ENCODE peak calls at places on chromosomes 11 and 22, in seven cellular contexts. One of them, this sample, is unnamed.

GRCh38 chr11:73236879-73237278 is 18.8 kb downstream of the P2RY2 start:
- DNase-seq in neural progenitor cell: peak; percentile 70
- DNase-seq in fibroblast of mammary gland: peak; percentile 44
- DNase-seq in fibroblast of lung: peak; percentile 19
- DNase-seq in brain microvascular endothelial cell: no peak
- DNase-seq in stomach: peak; percentile 61
- DNase-seq in astrocyte of the spinal cord: no peak
- DNase-seq in this sample: no peak

GRCh38 chr22:41021655-41022454 is 70.5 kb upstream of the EP300 start:
- DNase-seq in neural progenitor cell: peak; percentile 76
- DNase-seq in fibroblast of mammary gland: peak; percentile 44
- DNase-seq in fibroblast of lung: peak; percentile 68
- DNase-seq in brain microvascular endothelial cell: no peak
- DNase-seq in stomach: peak; percentile 69
- DNase-seq in astrocyte of the spinal cord: peak; percentile 56
- DNase-seq in this sample: peak; percentile 86

GRCh38 chr22:25840162-25840561 is 98.2 kb downstream of the MYO18B start:
- DNase-seq in neural progenitor cell: no peak
- DNase-seq in fibroblast of mammary gland: no peak
- DNase-seq in fibroblast of lung: no peak
- DNase-seq in brain microvascular endothelial cell: no peak
- DNase-seq in stomach: no peak
- DNase-seq in astrocyte of the spinal cord: no peak
- DNase-seq in this sample: no peak

GRCh38 chr11:118674094-118674460 is 5.4 kb downstream of the TREH start:
- DNase-seq in neural progenitor cell: no peak
- DNase-seq in fibroblast of mammary gland: no peak
- DNase-seq in fibroblast of lung: no peak
- DNase-seq in brain microvascular endothelial cell: no peak
- DNase-seq in stomach: no peak
- DNase-seq in astrocyte of the spinal cord: no peak
- DNase-seq in this sample: no peak

GRCh38 chr22:39453765-39454378 is 2.9 kb upstream of the MGAT3 start:
- DNase-seq in neural progenitor cell: peak; percentile 75
- DNase-seq in fibroblast of mammary gland: no peak
- DNase-seq in fibroblast of lung: peak; percentile 27
- DNase-seq in brain microvascular endothelial cell: no peak
- DNase-seq in stomach: no peak
- DNase-seq in astrocyte of the spinal cord: no peak
- DNase-seq in this sample: no peak

GRCh38 chr11:10893713-10894112 is 35.9 kb upstream of the ZBED5 start:
- DNase-seq in neural progenitor cell: no peak
- DNase-seq in fibroblast of mammary gland: peak; percentile 86
- DNase-seq in fibroblast of lung: peak; percentile 96
- DNase-seq in brain microvascular endothelial cell: peak; percentile 45
- DNase-seq in stomach: no peak
- DNase-seq in astrocyte of the spinal cord: peak; percentile 62
- DNase-seq in this sample: no peak

GRCh38 chr11:63023851-63024648 is 8.4 kb upstream of the SLC22A8 start:
- DNase-seq in neural progenitor cell: peak; percentile 89
- DNase-seq in fibroblast of mammary gland: peak; percentile 61
- DNase-seq in fibroblast of lung: peak; percentile 70
- DNase-seq in brain microvascular endothelial cell: peak; percentile 80
- DNase-seq in stomach: peak; percentile 93
- DNase-seq in astrocyte of the spinal cord: peak; percentile 69
- DNase-seq in this sample: peak; percentile 79

GRCh38 chr11:84129961-84130576 is 843.9 kb upstream of the CCDC90B start:
- DNase-seq in neural progenitor cell: no peak
- DNase-seq in fibroblast of mammary gland: no peak
- DNase-seq in fibroblast of lung: no peak
- DNase-seq in brain microvascular endothelial cell: no peak
- DNase-seq in stomach: no peak
- DNase-seq in astrocyte of the spinal cord: no peak
- DNase-seq in this sample: no peak

GRCh38 chr11:120564573-120565301 is 53.2 kb downstream of the GRIK4 start:
- DNase-seq in neural progenitor cell: peak; percentile 74
- DNase-seq in fibroblast of mammary gland: peak; percentile 56
- DNase-seq in fibroblast of lung: peak; percentile 31
- DNase-seq in brain microvascular endothelial cell: peak; percentile 67
- DNase-seq in stomach: no peak
- DNase-seq in astrocyte of the spinal cord: peak; percentile 25
- DNase-seq in this sample: peak; percentile 21

GRCh38 chr11:2208691-2209369 is 37.2 kb upstream of the TH start:
- DNase-seq in neural progenitor cell: peak; percentile 32
- DNase-seq in fibroblast of mammary gland: no peak
- DNase-seq in fibroblast of lung: no peak
- DNase-seq in brain microvascular endothelial cell: no peak
- DNase-seq in stomach: peak; percentile 85
- DNase-seq in astrocyte of the spinal cord: no peak
- DNase-seq in this sample: peak; percentile 69

GRCh38 chr11:35276396-35276795 is 137.4 kb downstream of the CD44 start:
- DNase-seq in neural progenitor cell: no peak
- DNase-seq in fibroblast of mammary gland: peak; percentile 46
- DNase-seq in fibroblast of lung: no peak
- DNase-seq in brain microvascular endothelial cell: no peak
- DNase-seq in stomach: peak; percentile 33
- DNase-seq in astrocyte of the spinal cord: peak; percentile 13
- DNase-seq in this sample: peak; percentile 32

GRCh38 chr11:112320668-112321067 is 60.0 kb upstream of the PLET1 start:
- DNase-seq in neural progenitor cell: no peak
- DNase-seq in fibroblast of mammary gland: peak; percentile 86
- DNase-seq in fibroblast of lung: peak; percentile 89
- DNase-seq in brain microvascular endothelial cell: peak; percentile 93
- DNase-seq in stomach: peak; percentile 71
- DNase-seq in astrocyte of the spinal cord: peak; percentile 90
- DNase-seq in this sample: peak; percentile 38

GRCh38 chr11:67372993-67373915 is at the start of gene CLCF1:
- DNase-seq in neural progenitor cell: peak; percentile 85
- DNase-seq in fibroblast of mammary gland: peak; percentile 85
- DNase-seq in fibroblast of lung: peak; percentile 79
- DNase-seq in brain microvascular endothelial cell: peak; percentile 80
- DNase-seq in stomach: peak; percentile 73
- DNase-seq in astrocyte of the spinal cord: peak; percentile 91
- DNase-seq in this sample: peak; percentile 86

GRCh38 chr22:31122196-31122531 is 602 bp upstream of the INPP5J start:
- DNase-seq in neural progenitor cell: no peak
- DNase-seq in fibroblast of mammary gland: no peak
- DNase-seq in fibroblast of lung: no peak
- DNase-seq in brain microvascular endothelial cell: no peak
- DNase-seq in stomach: no peak
- DNase-seq in astrocyte of the spinal cord: no peak
- DNase-seq in this sample: no peak

GRCh38 chr11:24585192-24585591 is 88.3 kb downstream of the LUZP2 start:
- DNase-seq in neural progenitor cell: no peak
- DNase-seq in fibroblast of mammary gland: no peak
- DNase-seq in fibroblast of lung: peak; percentile 12
- DNase-seq in brain microvascular endothelial cell: no peak
- DNase-seq in stomach: no peak
- DNase-seq in astrocyte of the spinal cord: peak; percentile 32
- DNase-seq in this sample: no peak

GRCh38 chr11:46669606-46670243 is 30.7 kb downstream of the ARHGAP1 start:
- DNase-seq in neural progenitor cell: peak; percentile 18
- DNase-seq in fibroblast of mammary gland: no peak
- DNase-seq in fibroblast of lung: no peak
- DNase-seq in brain microvascular endothelial cell: no peak
- DNase-seq in stomach: peak; percentile 16
- DNase-seq in astrocyte of the spinal cord: no peak
- DNase-seq in this sample: no peak

GRCh38 chr11:44243633-44244343 is 66.2 kb downstream of the ALX4 start:
- DNase-seq in neural progenitor cell: peak; percentile 85
- DNase-seq in fibroblast of mammary gland: peak; percentile 30
- DNase-seq in fibroblast of lung: peak; percentile 34
- DNase-seq in brain microvascular endothelial cell: peak; percentile 36
- DNase-seq in stomach: no peak
- DNase-seq in astrocyte of the spinal cord: peak; percentile 50
- DNase-seq in this sample: no peak

GRCh38 chr11:73200256-73200655 is 17.8 kb upstream of the P2RY2 start:
- DNase-seq in neural progenitor cell: peak; percentile 42
- DNase-seq in fibroblast of mammary gland: no peak
- DNase-seq in fibroblast of lung: no peak
- DNase-seq in brain microvascular endothelial cell: no peak
- DNase-seq in stomach: no peak
- DNase-seq in astrocyte of the spinal cord: no peak
- DNase-seq in this sample: no peak

GRCh38 chr11:20112291-20113146 is 47.8 kb downstream of the DBX1 start:
- DNase-seq in neural progenitor cell: no peak
- DNase-seq in fibroblast of mammary gland: peak; percentile 98
- DNase-seq in fibroblast of lung: peak; percentile 95
- DNase-seq in brain microvascular endothelial cell: peak; percentile 92
- DNase-seq in stomach: peak; percentile 79
- DNase-seq in astrocyte of the spinal cord: peak; percentile 98
- DNase-seq in this sample: peak; percentile 83

GRCh38 chr11:132610216-132610615 is 922.1 kb downstream of the OPCML start:
- DNase-seq in neural progenitor cell: no peak
- DNase-seq in fibroblast of mammary gland: peak; percentile 3
- DNase-seq in fibroblast of lung: peak; percentile 87
- DNase-seq in brain microvascular endothelial cell: no peak
- DNase-seq in stomach: no peak
- DNase-seq in astrocyte of the spinal cord: peak; percentile 41
- DNase-seq in this sample: no peak

GRCh38 chr11:71202966-71203365 is 49.4 kb downstream of the SHANK2 start:
- DNase-seq in neural progenitor cell: no peak
- DNase-seq in fibroblast of mammary gland: no peak
- DNase-seq in fibroblast of lung: no peak
- DNase-seq in brain microvascular endothelial cell: no peak
- DNase-seq in stomach: no peak
- DNase-seq in astrocyte of the spinal cord: no peak
- DNase-seq in this sample: no peak

GRCh38 chr11:58301576-58301975 is 33.5 kb upstream of the OR10W1 start:
- DNase-seq in neural progenitor cell: no peak
- DNase-seq in fibroblast of mammary gland: peak; percentile 72
- DNase-seq in fibroblast of lung: peak; percentile 19
- DNase-seq in brain microvascular endothelial cell: peak; percentile 75
- DNase-seq in stomach: no peak
- DNase-seq in astrocyte of the spinal cord: peak; percentile 47
- DNase-seq in this sample: no peak

GRCh38 chr11:45852712-45853101 is 5.4 kb downstream of the CRY2 start:
- DNase-seq in neural progenitor cell: no peak
- DNase-seq in fibroblast of mammary gland: no peak
- DNase-seq in fibroblast of lung: no peak
- DNase-seq in brain microvascular endothelial cell: no peak
- DNase-seq in stomach: no peak
- DNase-seq in astrocyte of the spinal cord: no peak
- DNase-seq in this sample: no peak

GRCh38 chr22:44701824-44702478 is at the start of gene PRR5:
- DNase-seq in neural progenitor cell: peak; percentile 89
- DNase-seq in fibroblast of mammary gland: peak; percentile 74
- DNase-seq in fibroblast of lung: peak; percentile 79
- DNase-seq in brain microvascular endothelial cell: peak; percentile 45
- DNase-seq in stomach: peak; percentile 87
- DNase-seq in astrocyte of the spinal cord: peak; percentile 61
- DNase-seq in this sample: peak; percentile 82

GRCh38 chr11:83044958-83045712 is 26.6 kb downstream of the RAB30 start:
- DNase-seq in neural progenitor cell: no peak
- DNase-seq in fibroblast of mammary gland: peak; percentile 81
- DNase-seq in fibroblast of lung: peak; percentile 68
- DNase-seq in brain microvascular endothelial cell: peak; percentile 91
- DNase-seq in stomach: no peak
- DNase-seq in astrocyte of the spinal cord: peak; percentile 75
- DNase-seq in this sample: no peak

GRCh38 chr11:117144477-117145392 is 648 bp downstream of the PAFAH1B2 start:
- DNase-seq in neural progenitor cell: peak; percentile 78
- DNase-seq in fibroblast of mammary gland: peak; percentile 73
- DNase-seq in fibroblast of lung: peak; percentile 73
- DNase-seq in brain microvascular endothelial cell: peak; percentile 77
- DNase-seq in stomach: peak; percentile 57
- DNase-seq in astrocyte of the spinal cord: peak; percentile 65
- DNase-seq in this sample: peak; percentile 72

GRCh38 chr22:37661160-37661924 is 2.8 kb downstream of the PDXP start:
- DNase-seq in neural progenitor cell: peak; percentile 47
- DNase-seq in fibroblast of mammary gland: peak; percentile 76
- DNase-seq in fibroblast of lung: peak; percentile 76
- DNase-seq in brain microvascular endothelial cell: peak; percentile 60
- DNase-seq in stomach: no peak
- DNase-seq in astrocyte of the spinal cord: peak; percentile 77
- DNase-seq in this sample: no peak
- TF ChIP-seq CTCF in neural progenitor cell: peak; percentile 32
- TF ChIP-seq CTCF in fibroblast of mammary gland: peak; percentile 60
- TF ChIP-seq CTCF in fibroblast of lung: peak; percentile 60
- TF ChIP-seq CTCF in brain microvascular endothelial cell: peak; percentile 77
- TF ChIP-seq CTCF in stomach: no peak
- TF ChIP-seq CTCF in astrocyte of the spinal cord: peak; percentile 70
- TF ChIP-seq CTCF in this sample: no peak

DNA sequence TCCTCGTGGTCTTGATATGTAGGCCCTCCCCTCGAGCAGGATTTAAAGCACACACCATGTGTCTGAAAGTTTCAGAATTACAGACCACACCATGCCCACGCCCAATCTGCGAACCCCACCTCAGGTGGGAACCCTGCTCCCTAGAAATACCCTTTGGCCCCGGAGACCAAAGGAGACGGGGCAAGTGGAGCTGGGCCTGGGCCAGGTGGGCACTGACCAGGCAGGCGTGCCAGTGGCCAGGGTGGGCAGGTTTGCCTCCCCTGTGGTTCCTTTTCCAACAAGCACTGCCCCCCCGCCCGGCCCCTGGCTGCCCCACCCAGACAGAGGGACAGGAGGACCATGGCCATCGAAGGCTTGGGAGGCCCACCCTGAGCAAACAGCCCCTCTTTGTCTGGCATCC is 400.4 kb downstream of the TBC1D22A start:
- DNase-seq in neural progenitor cell: no peak
- DNase-seq in fibroblast of mammary gland: no peak
- DNase-seq in fibroblast of lung: no peak
- DNase-seq in brain microvascular endothelial cell: no peak
- DNase-seq in stomach: no peak
- DNase-seq in astrocyte of the spinal cord: no peak
- DNase-seq in this sample: peak; percentile 62
- H3K4me3 ChIP-seq in neural progenitor cell: no peak overlapping the region
- H3K4me3 ChIP-seq in fibroblast of mammary gland: no peak overlapping the region
- H3K4me3 ChIP-seq in fibroblast of lung: no peak overlapping the region
- H3K4me3 ChIP-seq in brain microvascular endothelial cell: no peak overlapping the region
- H3K4me3 ChIP-seq in stomach: no peak overlapping the region
- H3K4me3 ChIP-seq in astrocyte of the spinal cord: no peak overlapping the region
- H3K4me3 ChIP-seq in this sample: no peak overlapping the region

DNA sequence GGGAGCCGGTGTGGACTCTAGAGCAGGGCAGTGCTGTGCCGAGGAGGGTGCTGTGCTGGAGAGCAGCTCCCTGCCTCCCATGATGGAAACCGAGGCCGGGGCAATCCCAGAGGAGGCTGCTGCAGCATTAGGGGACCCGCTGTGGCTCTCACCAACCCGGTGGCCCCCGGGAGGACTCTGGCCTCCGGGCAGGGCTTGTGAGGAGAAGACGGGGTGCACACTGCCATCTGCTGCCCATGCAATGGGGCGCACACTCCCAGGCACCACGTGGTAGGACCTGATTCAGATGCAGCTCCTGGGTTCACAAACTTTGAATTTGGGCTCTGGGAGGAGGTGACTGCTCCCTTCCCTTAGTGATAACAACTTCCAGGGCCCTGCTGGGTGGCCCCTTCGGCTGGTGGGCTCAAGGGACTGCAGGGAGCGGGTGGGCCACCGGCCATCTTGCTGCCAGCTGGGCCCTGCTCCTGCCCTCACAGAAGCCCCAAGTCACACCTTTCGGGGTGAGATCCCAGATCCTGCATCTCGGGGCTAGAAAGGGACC is 93.8 kb upstream of the FGF3 start:
- DNase-seq in neural progenitor cell: peak; percentile 50
- DNase-seq in fibroblast of mammary gland: peak; percentile 10
- DNase-seq in fibroblast of lung: peak; percentile 20
- DNase-seq in brain microvascular endothelial cell: no peak
- DNase-seq in stomach: no peak
- DNase-seq in astrocyte of the spinal cord: no peak
- DNase-seq in this sample: peak; percentile 48
- TF ChIP-seq CTCF in neural progenitor cell: peak; percentile 46
- TF ChIP-seq CTCF in fibroblast of mammary gland: peak; percentile 7
- TF ChIP-seq CTCF in fibroblast of lung: peak; percentile 15
- TF ChIP-seq CTCF in brain microvascular endothelial cell: peak; percentile 66
- TF ChIP-seq CTCF in stomach: no peak
- TF ChIP-seq CTCF in astrocyte of the spinal cord: peak; percentile 46
- TF ChIP-seq CTCF in this sample: no peak

GRCh38 chr11:8149726-8150125 is 19.1 kb downstream of the RIC3 start:
- DNase-seq in neural progenitor cell: no peak
- DNase-seq in fibroblast of mammary gland: no peak
- DNase-seq in fibroblast of lung: no peak
- DNase-seq in brain microvascular endothelial cell: no peak
- DNase-seq in stomach: no peak
- DNase-seq in astrocyte of the spinal cord: no peak
- DNase-seq in this sample: no peak
- H3K4me3 ChIP-seq in neural progenitor cell: no peak overlapping the region
- H3K4me3 ChIP-seq in fibroblast of mammary gland: no peak overlapping the region
- H3K4me3 ChIP-seq in fibroblast of lung: no peak overlapping the region
- H3K4me3 ChIP-seq in brain microvascular endothelial cell: no peak overlapping the region
- H3K4me3 ChIP-seq in stomach: no peak overlapping the region
- H3K4me3 ChIP-seq in astrocyte of the spinal cord: no peak overlapping the region
- H3K4me3 ChIP-seq in this sample: no peak overlapping the region

This sample was measured in pancreas.